ENCODE peak calls at places on chromosomes 16 and 17, in ten cellular contexts. S, Q, G, V, P, I, K, R, N and M are unnamed samples.

GRCh38 chr16:7423436-7423941 is 90.8 kb downstream of the RBFOX1 start:
- DNase-seq in S (no peak), Q (no peak), G (no peak), V (no peak), P (no peak), I (no peak), K (no peak), R (no peak), N (no peak), M (no peak)

GRCh38 chr16:50509521-50510341 is 38.5 kb upstream of the NKD1 start:
- DNase-seq in S (no peak), Q (peak; percentile 20), G (no peak), V (peak; percentile 31), P (no peak), I (peak; percentile 86), K (peak; percentile 10), R (no peak), N (peak; percentile 17), M (peak; percentile 31)

GRCh38 chr17:21085707-21086106 is 41.1 kb upstream of the DHRS7B start:
- DNase-seq in S (no peak), Q (no peak), G (no peak), V (no peak), P (no peak), I (no peak), K (no peak), R (no peak), N (no peak), M (no peak)

GRCh38 chr16:9885457-9885856 is 296.8 kb downstream of the GRIN2A start:
- DNase-seq in S (no peak), Q (no peak), G (no peak), V (no peak), P (no peak), I (no peak), K (no peak), R (no peak), N (no peak), M (no peak)

GRCh38 chr17:79841369-79842135 is 2.3 kb upstream of the CBX4 start:
- DNase-seq in S (no peak), Q (no peak), G (no peak), V (no peak), P (no peak), I (no peak), K (no peak), R (no peak), N (peak; percentile 45), M (no peak)

GRCh38 chr17:79836952-79837887 is 2.0 kb downstream of the CBX4 start:
- DNase-seq in S (peak; percentile 95), Q (peak; percentile 91), G (peak; percentile 76), V (peak; percentile 96), P (peak; percentile 96), I (no peak), K (peak; percentile 81), R (peak; percentile 90), N (no peak), M (no peak)

GRCh38 chr17:4389079-4389478 is 22.6 kb upstream of the UBE2G1 start:
- DNase-seq in S (no peak), Q (no peak), G (no peak), V (peak; percentile 64), P (no peak), I (no peak), K (no peak), R (no peak), N (no peak), M (no peak)

GRCh38 chr17:82477934-82478333 is 19.4 kb downstream of the NARF start:
- DNase-seq in S (no peak), Q (no peak), G (no peak), V (no peak), P (no peak), I (no peak), K (no peak), R (no peak), N (no peak), M (no peak)

GRCh38 chr17:82156284-82156925 is 56.2 kb downstream of the CCDC57 start:
- DNase-seq in S (peak; percentile 67), Q (no peak), G (no peak), V (no peak), P (no peak), I (no peak), K (no peak), R (no peak), N (no peak), M (no peak)

DNA sequence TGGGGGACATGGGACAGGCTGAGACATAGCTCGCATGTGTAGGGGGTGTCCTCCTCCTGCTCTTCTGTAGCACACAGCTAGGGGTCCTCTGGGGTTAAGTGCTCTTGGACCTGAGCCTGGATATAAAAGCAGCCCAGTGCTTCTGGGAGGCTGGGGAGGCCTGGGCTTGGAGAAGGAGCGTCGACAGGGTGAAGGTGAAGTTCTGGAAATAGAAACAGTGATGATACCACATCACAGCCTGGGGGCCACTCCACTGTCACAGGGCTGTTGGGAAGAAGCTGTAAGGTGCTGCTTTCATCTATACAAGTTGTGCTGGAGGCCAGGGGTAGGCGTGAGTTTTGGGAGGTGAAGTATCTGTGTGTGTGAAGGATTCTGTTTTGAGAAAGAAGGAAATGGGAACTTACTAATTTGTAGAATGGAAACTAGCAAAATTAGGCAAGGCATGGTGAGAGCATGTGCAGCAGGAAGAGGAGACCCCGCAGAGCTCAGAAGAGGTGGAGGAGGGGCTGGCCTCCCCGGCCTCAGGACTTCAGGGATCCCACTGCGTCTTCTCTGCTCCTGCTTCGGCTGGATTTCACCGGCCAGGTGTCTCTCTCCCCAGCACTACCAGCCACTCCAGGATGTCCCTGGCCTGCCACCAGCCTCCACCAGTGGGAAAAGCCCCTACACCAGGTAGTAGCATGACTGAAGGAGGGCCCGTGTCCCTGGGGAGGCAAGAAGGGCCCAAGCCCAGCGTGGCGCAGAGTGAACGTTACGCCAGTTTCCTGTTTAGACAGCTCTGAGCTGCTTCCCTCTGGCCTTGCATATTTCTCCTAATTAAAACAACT is 19.4 kb downstream of the PLCG2 start:
- DNase-seq in S (no peak), Q (peak; percentile 36), G (no peak), V (no peak), P (peak; percentile 61), I (no peak), K (no peak), R (no peak), N (no peak), M (no peak)
- H3K4me1 ChIP-seq in S (peaks cover 11% of the 10 kb centered on the region), Q (no peaks in the 10 kb centered on the region), G (no peaks in the 10 kb centered on the region), V (no peaks in the 10 kb centered on the region), P (no peaks in the 10 kb centered on the region), I (peaks cover 8% of the 10 kb centered on the region), K (no peaks in the 10 kb centered on the region), R (peaks cover 5% of the 10 kb centered on the region), N (peaks cover 7% of the 10 kb centered on the region), M (no peaks in the 10 kb centered on the region)

GRCh38 chr17:75346906-75347305 is 57.7 kb upstream of the SLC25A19 start:
- DNase-seq in S (no peak), Q (no peak), G (no peak), V (no peak), P (no peak), I (no peak), K (peak; percentile 28), R (no peak), N (no peak), M (no peak)
- H3K27ac ChIP-seq in S (no peak overlapping the region), Q (peak overlapping the region; percentile 18), G (peak overlapping the region; percentile 23), V (no peak overlapping the region), P (no peak overlapping the region), I (no peak overlapping the region), K (no peak overlapping the region), R (no peak overlapping the region), N (peak overlapping the region; percentile 41), M (peak overlapping the region; percentile 25)

GRCh38 chr17:759964-760363 is 7.9 kb upstream of the GEMIN4 start:
- DNase-seq in S (no peak), Q (no peak), G (no peak), V (no peak), P (no peak), I (no peak), K (no peak), R (no peak), N (no peak), M (no peak)
- H3K36me3 ChIP-seq in S (peaks cover 17% of the 10 kb centered on the region), Q (no peaks in the 10 kb centered on the region), G (peaks cover 3% of the 10 kb centered on the region), V (peaks cover 14% of the 10 kb centered on the region), P (peaks cover 5% of the 10 kb centered on the region), I (peaks cover 61% of the 10 kb centered on the region), K (peaks cover 8% of the 10 kb centered on the region), R (peaks cover 6% of the 10 kb centered on the region), N (peaks cover 42% of the 10 kb centered on the region), M (peaks cover 30% of the 10 kb centered on the region)

DNA sequence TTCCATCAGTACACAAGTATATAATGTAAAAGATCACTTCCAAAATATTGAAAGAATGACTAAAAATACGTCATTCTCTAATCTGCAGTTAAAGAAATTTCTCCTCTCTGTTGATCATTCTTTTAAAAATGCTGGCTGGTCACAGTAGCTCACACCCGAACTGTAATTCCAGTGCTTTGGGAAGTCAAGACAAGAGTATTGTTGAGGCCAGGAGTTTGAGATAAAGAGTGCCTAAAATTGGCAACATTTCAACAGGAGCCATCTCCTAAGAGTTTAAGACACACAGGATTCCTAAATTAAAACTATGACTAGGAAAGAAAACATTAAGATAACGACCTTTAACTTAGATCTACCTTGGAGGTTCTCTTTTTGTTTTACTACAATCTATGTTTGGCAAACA is 4.5 kb upstream of the USP32 start:
- DNase-seq in S (no peak), Q (no peak), G (no peak), V (no peak), P (no peak), I (no peak), K (no peak), R (no peak), N (no peak), M (no peak)
- H3K4me1 ChIP-seq in S (peaks cover 2% of the 10 kb centered on the region), Q (peaks cover 6% of the 10 kb centered on the region), G (peaks cover 5% of the 10 kb centered on the region), V (no peaks in the 10 kb centered on the region), P (no peaks in the 10 kb centered on the region), I (peaks cover 7% of the 10 kb centered on the region), K (no peaks in the 10 kb centered on the region), R (peaks cover 5% of the 10 kb centered on the region), N (peaks cover 25% of the 10 kb centered on the region), M (peaks cover 17% of the 10 kb centered on the region)

GRCh38 chr17:28342313-28342712 is 6.8 kb downstream of the TNFAIP1 start:
- DNase-seq in S (no peak), Q (no peak), G (no peak), V (no peak), P (no peak), I (no peak), K (no peak), R (no peak), N (no peak), M (no peak)

GRCh38 chr17:28340374-28340773 is 4.8 kb downstream of the TNFAIP1 start:
- DNase-seq in S (peak; percentile 58), Q (no peak), G (no peak), V (no peak), P (no peak), I (no peak), K (no peak), R (no peak), N (no peak), M (no peak)

GRCh38 chr17:28339431-28339830 is 3.9 kb downstream of the TNFAIP1 start:
- DNase-seq in S (peak; percentile 58), Q (no peak), G (no peak), V (no peak), P (no peak), I (no peak), K (no peak), R (no peak), N (no peak), M (no peak)

GRCh38 chr17:28343491-28343932 is 8.0 kb downstream of the TNFAIP1 start:
- DNase-seq in S (no peak), Q (no peak), G (no peak), V (no peak), P (no peak), I (no peak), K (no peak), R (no peak), N (no peak), M (no peak)

DNA sequence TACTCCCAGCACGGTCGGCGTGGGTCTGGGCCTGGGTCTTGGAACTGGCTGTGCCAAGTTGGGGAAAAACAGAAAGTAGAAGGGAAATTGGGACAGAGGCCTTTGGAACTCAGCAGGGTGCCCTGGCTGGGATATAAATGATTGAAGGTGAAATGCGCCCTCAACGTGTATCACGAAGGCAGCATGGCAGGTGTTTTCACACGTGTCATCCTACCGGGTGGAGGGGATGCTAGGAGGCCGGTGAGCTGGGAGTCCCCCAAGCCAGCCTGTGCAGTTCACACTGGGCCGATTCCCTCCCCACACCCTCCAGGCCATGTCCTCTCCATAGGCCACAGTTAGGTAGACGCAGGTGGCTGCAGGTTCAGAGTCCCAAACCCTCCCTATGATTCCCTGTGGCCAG is 6.0 kb downstream of the TNFAIP1 start:
- DNase-seq in S (no peak), Q (no peak), G (no peak), V (no peak), P (no peak), I (no peak), K (no peak), R (no peak), N (no peak), M (no peak)
- H3K27ac ChIP-seq in S (no peak overlapping the region), Q (no peak overlapping the region), G (no peak overlapping the region), V (no peak overlapping the region), P (no peak overlapping the region), I (no peak overlapping the region), K (no peak overlapping the region), R (no peak overlapping the region), N (no peak overlapping the region), M (no peak overlapping the region)